ENCODE peak calls at places on chromosomes 2 and 18, in nine cellular contexts. H, U, E, R, Q, V, B, C and O are unnamed samples.

GRCh38 chr2:133497261-133497893 is 70.9 kb downstream of the NCKAP5 start:
- DNase-seq in H (no peak), U (no peak), E (no peak), R (no peak), Q (no peak), V (peak; percentile 20), B (no peak), C (peak; percentile 50), O (no peak)

GRCh38 chr18:54060343-54061005 is 164.0 kb downstream of the MBD2 start:
- DNase-seq in H (no peak), U (no peak), E (no peak), R (no peak), Q (no peak), V (no peak), B (no peak), C (no peak), O (no peak)

GRCh38 chr2:215664847-215665525 is 229.1 kb upstream of the FN1 start:
- DNase-seq in H (no peak), U (peak; percentile 63), E (peak; percentile 92), R (no peak), Q (no peak), V (peak; percentile 93), B (no peak), C (peak; percentile 96), O (no peak)

GRCh38 chr2:114754907-114755563 is 312.6 kb downstream of the DPP10 start:
- DNase-seq in H (no peak), U (peak; percentile 61), E (no peak), R (no peak), Q (no peak), V (no peak), B (no peak), C (no peak), O (no peak)

GRCh38 chr2:67844024-67844540 is 218.7 kb downstream of the C1D start:
- DNase-seq in H (no peak), U (no peak), E (no peak), R (no peak), Q (no peak), V (no peak), B (no peak), C (no peak), O (no peak)

GRCh38 chr2:41313082-41313481 is 734.7 kb upstream of the PKDCC start:
- DNase-seq in H (no peak), U (no peak), E (no peak), R (no peak), Q (no peak), V (no peak), B (no peak), C (no peak), O (no peak)

GRCh38 chr2:121567957-121568409 is 37.3 kb downstream of the RNU4ATAC start:
- DNase-seq in H (no peak), U (no peak), E (peak; percentile 63), R (no peak), Q (no peak), V (peak; percentile 62), B (no peak), C (no peak), O (no peak)

GRCh38 chr2:20378341-20378740 is 27.7 kb upstream of the PUM2 start:
- DNase-seq in H (no peak), U (no peak), E (no peak), R (no peak), Q (no peak), V (no peak), B (no peak), C (no peak), O (peak; percentile 44)

GRCh38 chr2:232419245-232420072 is 12.8 kb downstream of the ALPG start:
- DNase-seq in H (peak; percentile 43), U (no peak), E (no peak), R (no peak), Q (no peak), V (no peak), B (no peak), C (no peak), O (no peak)

GRCh38 chr2:232420073-232420454 is 13.4 kb downstream of the ALPG start:
- DNase-seq in H (peak; percentile 42), U (no peak), E (no peak), R (no peak), Q (no peak), V (no peak), B (no peak), C (no peak), O (no peak)

GRCh38 chr2:232417489-232417888 is 10.8 kb downstream of the ALPG start:
- DNase-seq in H (peak; percentile 34), U (no peak), E (no peak), R (no peak), Q (no peak), V (no peak), B (no peak), C (no peak), O (no peak)

GRCh38 chr2:232418056-232418455 is 11.4 kb downstream of the ALPG start:
- DNase-seq in H (peak; percentile 59), U (no peak), E (no peak), R (no peak), Q (no peak), V (no peak), B (no peak), C (no peak), O (no peak)

GRCh38 chr2:232418466-232419244 is 12.0 kb downstream of the ALPG start:
- DNase-seq in H (peak; percentile 53), U (no peak), E (no peak), R (peak; percentile 55), Q (peak; percentile 26), V (no peak), B (no peak), C (peak; percentile 31), O (no peak)
- H3K4me3 ChIP-seq in H (peak overlapping the region; percentile 11), U (peak overlapping the region; percentile 32), E (no peak overlapping the region), R (peak overlapping the region; percentile 46), Q (peak overlapping the region; percentile 13), V (no peak overlapping the region), B (no peak overlapping the region), C (peak overlapping the region; percentile 25), O (peak overlapping the region; percentile 45)

GRCh38 chr2:224357098-224357901 is 44.6 kb downstream of the FAM124B start:
- DNase-seq in H (no peak), U (peak; percentile 69), E (peak; percentile 64), R (peak; percentile 44), Q (peak; percentile 53), V (peak; percentile 60), B (peak; percentile 46), C (peak; percentile 41), O (no peak)

GRCh38 chr2:224363281-224363680 is 38.6 kb downstream of the FAM124B start:
- DNase-seq in H (no peak), U (peak; percentile 13), E (no peak), R (no peak), Q (peak; percentile 13), V (no peak), B (no peak), C (no peak), O (no peak)

GRCh38 chr2:224362094-224362493 is 39.8 kb downstream of the FAM124B start:
- DNase-seq in H (no peak), U (no peak), E (no peak), R (no peak), Q (no peak), V (no peak), B (no peak), C (no peak), O (no peak)

GRCh38 chr2:224360801-224361251 is 41.1 kb downstream of the FAM124B start:
- DNase-seq in H (no peak), U (no peak), E (peak; percentile 16), R (no peak), Q (no peak), V (no peak), B (no peak), C (peak; percentile 43), O (no peak)

DNA sequence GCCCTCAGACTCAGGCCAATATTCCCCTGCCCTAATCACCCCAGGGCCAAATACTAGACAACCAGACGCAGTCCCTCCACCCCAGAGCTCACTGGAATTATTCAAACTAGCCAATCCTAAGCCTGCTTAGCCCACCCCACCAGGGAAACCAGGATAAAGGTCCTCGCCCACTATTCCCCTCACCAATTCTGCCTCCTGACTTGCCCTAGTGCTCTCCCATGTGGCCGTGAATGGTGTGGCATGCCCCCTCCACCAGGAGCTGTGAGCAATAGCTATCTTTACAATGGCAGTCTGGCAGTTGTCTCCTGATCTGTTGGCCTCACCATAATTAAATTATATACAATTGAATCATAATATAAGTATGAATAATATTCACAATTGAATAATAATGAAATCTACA is 42.3 kb downstream of the FAM124B start:
- DNase-seq in H (no peak), U (peak; percentile 8), E (no peak), R (peak; percentile 78), Q (no peak), V (no peak), B (no peak), C (no peak), O (no peak)
- TF ChIP-seq CTCF in H (no peak), U (peak; percentile 5), E (peak; percentile 49), R (peak; percentile 71), Q (no peak), V (peak; percentile 36), B (no peak), C (peak; percentile 24), O (no peak)

GRCh38 chr2:241777686-241778627 is 1.3 kb downstream of the GAL3ST2 start:
- DNase-seq in H (peak; percentile 56), U (no peak), E (no peak), R (peak; percentile 6), Q (no peak), V (no peak), B (peak; percentile 25), C (peak; percentile 41), O (no peak)

GRCh38 chr2:241774419-241775222 is 2.0 kb upstream of the GAL3ST2 start:
- DNase-seq in H (peak; percentile 53), U (no peak), E (peak; percentile 74), R (peak; percentile 5), Q (peak; percentile 79), V (peak; percentile 79), B (peak; percentile 27), C (no peak), O (peak; percentile 63)

GRCh38 chr2:241776336-241777166 is at the start of gene GAL3ST2:
- DNase-seq in H (peak; percentile 49), U (no peak), E (no peak), R (no peak), Q (peak; percentile 77), V (no peak), B (peak; percentile 21), C (no peak), O (no peak)

GRCh38 chr2:241775223-241776177 is 1.1 kb upstream of the GAL3ST2 start:
- DNase-seq in H (peak; percentile 59), U (no peak), E (no peak), R (peak; percentile 6), Q (no peak), V (no peak), B (peak; percentile 26), C (no peak), O (peak; percentile 58)

DNA sequence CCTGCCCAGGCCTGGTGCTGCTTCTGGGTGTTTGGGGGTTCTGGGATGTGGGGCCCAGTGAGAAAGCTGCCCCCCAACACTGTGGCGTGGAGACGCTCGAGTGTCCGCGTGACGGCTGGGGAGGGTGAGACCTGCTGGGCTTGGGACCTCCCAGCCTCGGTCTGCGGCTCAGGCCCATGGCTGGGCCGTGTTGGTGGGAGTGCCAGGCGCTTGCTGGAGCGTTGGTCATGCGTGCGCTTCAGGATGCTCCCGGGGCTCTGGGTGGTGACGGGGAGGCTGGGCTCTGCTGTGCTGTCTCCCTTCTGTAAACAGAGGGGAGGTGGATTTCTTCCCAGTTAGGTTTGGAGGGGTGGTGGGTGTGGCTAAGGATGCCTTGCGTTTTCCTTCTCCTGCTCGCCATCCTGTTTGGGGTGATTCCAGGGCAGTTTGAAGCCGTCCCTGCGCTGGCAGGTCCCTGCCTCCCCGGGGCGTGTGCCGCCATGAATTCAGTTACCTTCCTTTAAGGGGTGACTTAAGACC is 604 bp downstream of the GAL3ST2 start:
- DNase-seq in H (no peak), U (no peak), E (no peak), R (no peak), Q (no peak), V (no peak), B (peak; percentile 11), C (no peak), O (no peak)
- H3K4me3 ChIP-seq in H (no peak overlapping the region), U (no peak overlapping the region), E (no peak overlapping the region), R (no peak overlapping the region), Q (peak overlapping the region; percentile 42), V (no peak overlapping the region), B (no peak overlapping the region), C (no peak overlapping the region), O (no peak overlapping the region)

GRCh38 chr18:48007955-48008701 is 77.7 kb upstream of the SMAD2 start:
- DNase-seq in H (peak; percentile 70), U (peak; percentile 82), E (peak; percentile 51), R (peak; percentile 80), Q (peak; percentile 73), V (no peak), B (peak; percentile 68), C (peak; percentile 65), O (peak; percentile 72)
- TF ChIP-seq CTCF in H (peak; percentile 35), U (peak; percentile 79), E (peak; percentile 41), R (peak; percentile 35), Q (peak; percentile 44), V (peak; percentile 30), B (no peak), C (peak; percentile 52), O (peak; percentile 34)